ENCODE peak calls at places on chromosomes 16 and 17, in four cellular contexts. R is heart right ventricle, H is foreskin keratinocyte, K is pancreas. C is an unnamed sample.

GRCh38 chr16:72890587-72890986 is 157.3 kb downstream of the ZFHX3 start:
- DNase-seq in R (no peak), K (no peak), H (no peak), C (no peak)

GRCh38 chr17:65698381-65699061 is 137.1 kb upstream of the AXIN2 start:
- DNase-seq in H (no peak), R (no peak), K (no peak), C (no peak)

GRCh38 chr16:79599837-79600635 is 501 bp downstream of the MAF start:
- DNase-seq in H (no peak), R (peak; percentile 75), K (peak; percentile 44), C (peak; percentile 55)

GRCh38 chr16:4529085-4530060 is 9.2 kb downstream of the CDIP1 start:
- DNase-seq in K (no peak), R (no peak), H (peak; percentile 80), C (no peak)

GRCh38 chr17:39114744-39115534 is 36.5 kb downstream of the PLXDC1 start:
- DNase-seq in K (no peak), H (no peak), R (no peak), C (no peak)

GRCh38 chr16:22635801-22636200 is 125.1 kb downstream of the NPIPB5 start:
- DNase-seq in R (no peak), H (no peak), K (no peak), C (no peak)

GRCh38 chr17:79707931-79708891 is 22.5 kb upstream of the ENPP7 start:
- DNase-seq in R (peak; percentile 44), K (peak; percentile 65), H (no peak), C (peak; percentile 30)

GRCh38 chr17:43327421-43327820 is 71.4 kb upstream of the ARL4D start:
- DNase-seq in R (no peak), H (no peak), K (no peak), C (no peak)

GRCh38 chr17:31696184-31696602 is 162.9 kb downstream of the COPRS start:
- DNase-seq in K (peak; percentile 63), H (no peak), R (peak; percentile 81), C (peak; percentile 89)

GRCh38 chr16:3577302-3577752 is at the start of gene NLRC3:
- DNase-seq in H (no peak), K (no peak), R (no peak), C (no peak)

GRCh38 chr16:73226675-73227074 is 178.7 kb upstream of the ZFHX3 start:
- DNase-seq in H (no peak), R (no peak), K (no peak), C (no peak)

GRCh38 chr17:41329279-41329925 is 13.9 kb upstream of the KRTAP17-1 start:
- DNase-seq in R (peak; percentile 35), H (no peak), K (peak; percentile 32), C (peak; percentile 35)
- TF ChIP-seq CTCF in R (peak; percentile 53), H (peak; percentile 81), K (peak; percentile 35), C (peak; percentile 66)

DNA sequence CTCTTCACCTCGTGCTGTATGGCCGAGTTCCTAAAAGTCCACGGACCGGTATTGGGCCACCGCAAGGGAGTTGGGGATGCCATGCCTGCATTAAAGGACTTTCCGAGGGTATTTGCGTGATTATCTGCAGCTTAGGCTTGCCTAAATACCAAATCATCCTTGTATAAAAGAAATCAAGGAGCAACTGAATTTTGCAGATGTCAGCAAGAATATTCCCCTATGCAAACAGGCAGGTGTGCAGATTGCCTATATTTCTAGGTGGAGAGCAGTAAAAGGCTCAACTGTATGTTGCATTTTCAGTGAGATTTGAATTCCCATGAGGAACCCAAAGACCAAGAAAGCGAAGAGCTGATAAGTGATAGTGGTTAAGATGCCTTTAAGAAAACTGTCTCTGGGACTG is 452.3 kb downstream of the CDH11 start:
- DNase-seq in H (no peak), R (no peak), K (no peak), C (no peak)
- H3K27me3 ChIP-seq in H (no peaks in the 10 kb centered on the region), R (no peaks in the 10 kb centered on the region), K (no peaks in the 10 kb centered on the region), C (no peaks in the 10 kb centered on the region)

DNA sequence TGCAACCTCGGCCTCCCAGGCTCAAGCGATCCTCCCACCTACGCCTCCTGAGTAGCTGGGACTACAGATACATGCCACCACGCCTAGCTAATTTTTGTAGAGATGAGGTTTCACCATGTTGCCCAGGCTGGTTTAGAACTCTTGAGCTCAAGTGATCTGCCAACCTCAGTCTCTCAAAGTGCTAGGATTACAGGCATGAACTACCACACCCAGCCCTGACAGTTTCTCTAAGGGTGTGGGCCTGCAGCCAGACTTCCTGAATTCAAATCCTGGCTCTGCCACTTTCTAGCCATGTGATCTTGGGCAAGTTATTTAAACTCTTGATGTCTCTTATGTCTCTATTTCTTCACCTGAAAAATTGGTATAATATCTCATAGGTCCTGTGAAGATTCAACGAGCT is 5.6 kb downstream of the CUEDC1 start:
- DNase-seq in K (no peak), R (no peak), H (no peak), C (no peak)
- H3K4me1 ChIP-seq in K (peaks cover 24% of the 10 kb centered on the region), R (peaks cover 41% of the 10 kb centered on the region), H (peaks cover 42% of the 10 kb centered on the region), C (peaks cover 15% of the 10 kb centered on the region)

GRCh38 chr17:74177018-74177450 is 26.4 kb upstream of the RPL38 start:
- DNase-seq in H (peak; percentile 72), K (no peak), R (no peak), C (no peak)
- TF ChIP-seq CTCF in H (no peak), K (no peak), R (no peak), C (no peak)

GRCh38 chr16:68731569-68732067 is 5.5 kb upstream of the CDH1 start:
- DNase-seq in H (no peak), K (no peak), R (no peak), C (no peak)

GRCh38 chr16:68724797-68725196 is 12.3 kb upstream of the CDH1 start:
- DNase-seq in K (no peak), R (no peak), H (no peak), C (no peak)

GRCh38 chr16:68732741-68733399 is 4.2 kb upstream of the CDH1 start:
- DNase-seq in H (no peak), K (no peak), R (no peak), C (no peak)

GRCh38 chr16:68732068-68732680 is 4.9 kb upstream of the CDH1 start:
- DNase-seq in R (no peak), H (no peak), K (peak; percentile 88), C (peak; percentile 79)

DNA sequence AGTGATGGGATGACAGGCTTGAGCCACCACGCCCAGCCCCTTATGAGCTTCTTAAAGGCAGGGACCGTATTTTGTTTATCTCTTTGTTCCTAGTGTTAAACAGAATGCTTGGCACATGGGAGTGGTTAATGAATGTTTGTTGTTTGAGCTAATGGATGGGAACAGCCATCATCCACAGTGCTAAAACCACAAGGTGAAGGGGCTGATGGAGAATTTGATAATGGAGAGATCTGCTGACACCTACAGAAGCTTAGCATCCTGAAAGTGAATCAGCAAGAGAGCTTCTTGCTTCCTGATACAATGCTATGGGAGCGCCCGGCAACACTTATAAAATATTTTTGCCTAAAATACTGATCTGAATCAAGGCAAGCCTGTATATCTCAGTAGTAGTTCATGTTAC is 8.5 kb upstream of the CDH1 start:
- DNase-seq in R (no peak), H (no peak), K (no peak), C (no peak)
- H3K27me3 ChIP-seq in R (peaks cover 43% of the 10 kb centered on the region), H (no peaks in the 10 kb centered on the region), K (no peaks in the 10 kb centered on the region), C (no peaks in the 10 kb centered on the region)